ENCODE peak calls at places on chromosomes 3 and 15, in ten cellular contexts. E, F, C, K, R, A, Y, W, Z and B are unnamed samples.

GRCh38 chr3:55491296-55491816 is 4.2 kb upstream of the WNT5A start:
- DNase-seq in W (peak), K (no peak), F (no peak), Y (no peak), C (no peak), R (no peak), A (no peak), Z (no peak), E (no peak), B (no peak)

GRCh38 chr3:110677506-110677905 is 394.1 kb upstream of the NECTIN3 start:
- DNase-seq in Y (no peak), E (no peak), A (no peak), F (no peak), R (no peak), W (peak), Z (no peak), C (no peak), K (no peak), B (no peak)

GRCh38 chr3:11690863-11691833 is 47.4 kb upstream of the VGLL4 start:
- DNase-seq in F (no peak), K (no peak), C (no peak), Y (no peak), A (no peak), Z (peak), R (no peak), E (no peak), W (peak), B (peak)

GRCh38 chr3:43638594-43639447 is 17.0 kb upstream of the ANO10 start:
- DNase-seq in A (no peak), C (no peak), F (no peak), K (no peak), R (no peak), E (no peak), W (peak), Z (no peak), Y (no peak), B (no peak)

GRCh38 chr3:112635674-112636073 is 5.3 kb downstream of the CCDC80 start:
- DNase-seq in E (peak), Z (no peak), A (no peak), Y (no peak), K (no peak), C (no peak), R (no peak), F (no peak), W (peak), B (no peak)

GRCh38 chr3:188220097-188220788 is 66.3 kb downstream of the LPP start:
- DNase-seq in R (no peak), Z (no peak), K (no peak), W (peak), C (no peak), A (no peak), E (no peak), F (no peak), Y (no peak), B (no peak)

GRCh38 chr3:72343078-72343477 is 505.2 kb downstream of the SHQ1 start:
- DNase-seq in A (peak), W (peak), R (no peak), Z (no peak), C (no peak), Y (no peak), K (no peak), E (no peak), F (no peak), B (no peak)

GRCh38 chr3:169901453-169901852 is 9.9 kb upstream of the SAMD7 start:
- DNase-seq in R (no peak), Y (no peak), C (no peak), A (no peak), F (no peak), W (no peak), K (no peak), E (no peak), Z (no peak), B (no peak)

GRCh38 chr15:56295433-56295832 is 51.8 kb upstream of the RFX7 start:
- DNase-seq in Y (no peak), R (no peak), E (no peak), W (no peak), C (no peak), A (no peak), Z (no peak), F (no peak), K (no peak), B (no peak)

GRCh38 chr3:157163554-157163953 is 3.6 kb upstream of the CCNL1 start:
- DNase-seq in A (no peak), Z (no peak), E (no peak), C (no peak), F (no peak), W (no peak), R (no peak), Y (no peak), K (no peak), B (no peak)

GRCh38 chr3:129058441-129059194 is 2.0 kb upstream of the GP9 start:
- DNase-seq in E (no peak), F (peak), K (no peak), R (no peak), W (no peak), Y (peak), Z (no peak), C (no peak), A (no peak), B (no peak)

GRCh38 chr3:79604681-79605080 is 163.1 kb downstream of the ROBO1 start:
- DNase-seq in C (no peak), K (no peak), F (no peak), Z (no peak), E (no peak), A (no peak), Y (no peak), R (no peak), W (peak), B (no peak)

GRCh38 chr3:178508443-178508825 is 27.8 kb upstream of the KCNMB2 start:
- DNase-seq in A (no peak), K (no peak), Y (no peak), C (no peak), R (no peak), W (no peak), F (no peak), E (no peak), Z (no peak), B (no peak)

GRCh38 chr3:144098691-144099090 is 127.1 kb downstream of the DIPK2A start:
- DNase-seq in K (no peak), W (no peak), A (no peak), F (no peak), Y (no peak), E (no peak), C (no peak), R (no peak), Z (no peak), B (no peak)

GRCh38 chr3:10763817-10764313 is 52.2 kb upstream of the SLC6A11 start:
- DNase-seq in C (no peak), K (no peak), R (no peak), E (no peak), Y (no peak), W (no peak), A (no peak), F (no peak), Z (no peak), B (no peak)

GRCh38 chr3:42827023-42827422 is 17.8 kb downstream of the ACKR2 start:
- DNase-seq in F (no peak), E (no peak), R (no peak), K (no peak), A (no peak), C (no peak), Y (no peak), Z (no peak), W (no peak), B (no peak)

GRCh38 chr3:43349759-43350158 is 63.4 kb downstream of the SNRK start:
- DNase-seq in K (no peak), F (no peak), E (no peak), Y (no peak), R (no peak), Z (no peak), C (no peak), A (no peak), W (peak), B (no peak)

GRCh38 chr3:126956361-126956760 is 26.6 kb upstream of the PLXNA1 start:
- DNase-seq in F (no peak), Y (no peak), R (no peak), E (peak), Z (no peak), W (no peak), K (no peak), C (no peak), A (no peak), B (no peak)

GRCh38 chr15:99476413-99477222 is 89.2 kb upstream of the MEF2A start:
- DNase-seq in A (no peak), F (peak), E (peak), Z (no peak), K (no peak), W (peak), R (peak), C (no peak), Y (peak), B (no peak)

GRCh38 chr3:190204200-190204599 is 83.5 kb upstream of the P3H2 start:
- DNase-seq in F (no peak), E (no peak), A (no peak), C (no peak), R (no peak), W (no peak), Z (no peak), Y (no peak), K (no peak), B (no peak)

GRCh38 chr3:9625656-9626055 is 23.6 kb upstream of the MTMR14 start:
- DNase-seq in R (no peak), Z (no peak), C (no peak), A (no peak), Y (no peak), W (no peak), F (no peak), E (no peak), K (no peak), B (no peak)

GRCh38 chr3:127371846-127372245 is 84.0 kb upstream of the PRR20G start:
- DNase-seq in C (no peak), F (no peak), R (no peak), K (no peak), W (no peak), Z (no peak), E (no peak), Y (no peak), A (no peak), B (no peak)

GRCh38 chr3:100634493-100635272 is 25.3 kb downstream of the ADGRG7 start:
- DNase-seq in K (no peak), C (no peak), A (peak), R (no peak), F (no peak), E (no peak), Y (no peak), Z (peak), W (peak), B (no peak)

GRCh38 chr3:45686850-45687249 is 2.3 kb upstream of the SACM1L start:
- DNase-seq in A (no peak), R (no peak), K (no peak), F (no peak), W (no peak), Y (no peak), E (no peak), C (no peak), Z (no peak), B (no peak)

GRCh38 chr3:126418661-126419131 is 24.0 kb downstream of the CFAP100 start:
- DNase-seq in K (peak), W (no peak), Z (no peak), C (no peak), A (no peak), Y (no peak), R (no peak), F (no peak), E (peak), B (no peak)

GRCh38 chr3:194133661-194134230 is 2.2 kb upstream of the HES1 start:
- DNase-seq in W (peak), Z (peak), F (no peak), K (peak), E (peak), R (peak), C (peak), Y (peak), A (peak), B (no peak)

GRCh38 chr3:105613120-105613519 is 246.4 kb downstream of the ALCAM start:
- DNase-seq in A (no peak), F (peak), Y (no peak), K (no peak), Z (no peak), W (no peak), C (no peak), E (no peak), R (no peak), B (no peak)

GRCh38 chr3:56205406-56205805 is 262.9 kb downstream of the ERC2 start:
- DNase-seq in C (no peak), F (no peak), W (no peak), K (no peak), Y (no peak), E (no peak), Z (no peak), R (no peak), A (no peak), B (no peak)

GRCh38 chr3:142523921-142524566 is 54.5 kb downstream of the ATR start:
- DNase-seq in E (no peak), A (no peak), W (peak), C (no peak), R (no peak), F (peak), Z (no peak), Y (no peak), K (no peak), B (no peak)